ENCODE peak calls at places on chromosome 7, in six cellular contexts. Y is lung microvascular endothelial cell; R is hypothalamus; B is T-helper 2 cell treated with Interferon-gamma antibody and Interleukin-4, amounts not matched to agents 5 μg/mL and 100 μg/mL, for 36 hours; W is GM23248; T is NCI-H2081 treated with DMSO at 0.1 percent for 48 hours. N is an unnamed sample.

GRCh38 chr7:80907141-80907601 is 11.7 kb downstream of the SEMA3C start:
- DNase-seq in Y (no peak), R (no peak), B (no peak), W (no peak), T (no peak), N (no peak)

GRCh38 chr7:157501576-157501975 is 164.8 kb downstream of the DNAJB6 start:
- DNase-seq in Y (no peak), R (no peak), B (no peak), W (no peak), T (no peak), N (no peak)

GRCh38 chr7:143396625-143397556 is 11.8 kb downstream of the EPHA1 start:
- DNase-seq in Y (no peak), R (no peak), B (no peak), W (peak), T (no peak), N (no peak)

GRCh38 chr7:158407581-158408331 is 179.9 kb downstream of the PTPRN2 start:
- DNase-seq in Y (peak), R (no peak), B (no peak), W (peak), T (no peak), N (peak)

GRCh38 chr7:71015260-71015900 is 116.6 kb upstream of the GALNT17 start:
- DNase-seq in Y (no peak), R (no peak), B (no peak), W (no peak), T (no peak), N (no peak)

GRCh38 chr7:33495207-33495606 is 365.8 kb downstream of the BBS9 start:
- DNase-seq in Y (no peak), R (no peak), B (no peak), W (peak), T (no peak), N (no peak)

GRCh38 chr7:35333265-35333664 is 79.4 kb upstream of the TBX20 start:
- DNase-seq in Y (no peak), R (no peak), B (no peak), W (no peak), T (no peak), N (no peak)

GRCh38 chr7:1466524-1467271 is 7.4 kb upstream of the MICALL2 start:
- DNase-seq in Y (peak), R (peak), B (no peak), W (peak), T (no peak), N (no peak)

GRCh38 chr7:146053492-146053891 is 63.1 kb upstream of the CNTNAP2 start:
- DNase-seq in Y (no peak), R (no peak), B (no peak), W (no peak), T (no peak), N (no peak)

GRCh38 chr7:107874605-107875446 is 16.2 kb upstream of the DLD start:
- DNase-seq in Y (peak), R (no peak), B (peak), W (peak), T (peak), N (peak)

N was measured in erythroblast.